ENCODE peak calls at places on chromosomes 5 and 9, in eight cellular contexts. One of them, this sample, is unnamed.

GRCh38 chr5:1325870-1326546 is 18.9 kb downstream of the CLPTM1L start:
- DNase-seq in HCT116: no peak
- DNase-seq in HepG2: no peak
- DNase-seq in K562: no peak
- DNase-seq in breast epithelium: peak
- DNase-seq in A549: peak
- DNase-seq in IMR-90: no peak
- DNase-seq in prostate gland: no peak
- DNase-seq in this sample: no peak

GRCh38 chr5:178340187-178340586 is 107.6 kb upstream of the PHYKPL start:
- DNase-seq in HepG2: no peak
- DNase-seq in A549: no peak
- DNase-seq in IMR-90: no peak
- DNase-seq in breast epithelium: no peak
- DNase-seq in prostate gland: no peak
- DNase-seq in K562: no peak
- DNase-seq in HCT116: no peak
- DNase-seq in this sample: no peak

GRCh38 chr9:110971234-110971633 is 67.0 kb downstream of the LPAR1 start:
- DNase-seq in A549: no peak
- DNase-seq in K562: no peak
- DNase-seq in breast epithelium: no peak
- DNase-seq in HCT116: no peak
- DNase-seq in HepG2: no peak
- DNase-seq in prostate gland: no peak
- DNase-seq in IMR-90: no peak
- DNase-seq in this sample: no peak

GRCh38 chr9:133340256-133340655 is 4.3 kb upstream of the SURF6 start:
- DNase-seq in HCT116: no peak
- DNase-seq in HepG2: no peak
- DNase-seq in breast epithelium: no peak
- DNase-seq in A549: no peak
- DNase-seq in prostate gland: no peak
- DNase-seq in K562: no peak
- DNase-seq in IMR-90: no peak
- DNase-seq in this sample: no peak

GRCh38 chr5:74865799-74866652 is at the start of gene FAM169A:
- DNase-seq in IMR-90: peak
- DNase-seq in K562: no peak
- DNase-seq in prostate gland: peak
- DNase-seq in breast epithelium: no peak
- DNase-seq in HepG2: no peak
- DNase-seq in HCT116: no peak
- DNase-seq in A549: peak
- DNase-seq in this sample: peak

GRCh38 chr5:154826-155225 is 36.5 kb upstream of the LRRC14B start:
- DNase-seq in A549: no peak
- DNase-seq in IMR-90: no peak
- DNase-seq in breast epithelium: no peak
- DNase-seq in HepG2: no peak
- DNase-seq in HCT116: no peak
- DNase-seq in K562: no peak
- DNase-seq in prostate gland: no peak
- DNase-seq in this sample: no peak

GRCh38 chr9:72326643-72327042 is 38.4 kb downstream of the ZFAND5 start:
- DNase-seq in IMR-90: no peak
- DNase-seq in HepG2: no peak
- DNase-seq in breast epithelium: no peak
- DNase-seq in A549: no peak
- DNase-seq in prostate gland: no peak
- DNase-seq in HCT116: no peak
- DNase-seq in K562: no peak
- DNase-seq in this sample: no peak

GRCh38 chr5:42962139-42962538 is 78.0 kb downstream of the ANXA2R start:
- DNase-seq in HCT116: no peak
- DNase-seq in A549: no peak
- DNase-seq in K562: no peak
- DNase-seq in IMR-90: no peak
- DNase-seq in HepG2: no peak
- DNase-seq in breast epithelium: no peak
- DNase-seq in prostate gland: no peak
- DNase-seq in this sample: no peak

GRCh38 chr5:32684261-32684660 is 26.9 kb upstream of the NPR3 start:
- DNase-seq in HCT116: no peak
- DNase-seq in A549: no peak
- DNase-seq in HepG2: no peak
- DNase-seq in IMR-90: no peak
- DNase-seq in K562: no peak
- DNase-seq in breast epithelium: no peak
- DNase-seq in prostate gland: no peak
- DNase-seq in this sample: no peak

GRCh38 chr9:78985084-78985738 is 586.6 kb upstream of the TLE4 start:
- DNase-seq in HCT116: no peak
- DNase-seq in A549: no peak
- DNase-seq in HepG2: no peak
- DNase-seq in prostate gland: no peak
- DNase-seq in breast epithelium: no peak
- DNase-seq in K562: no peak
- DNase-seq in IMR-90: peak
- DNase-seq in this sample: no peak

GRCh38 chr9:79060726-79061125 is 511.0 kb upstream of the TLE4 start:
- DNase-seq in K562: no peak
- DNase-seq in breast epithelium: no peak
- DNase-seq in HCT116: no peak
- DNase-seq in IMR-90: peak
- DNase-seq in prostate gland: no peak
- DNase-seq in A549: no peak
- DNase-seq in HepG2: no peak
- DNase-seq in this sample: no peak

GRCh38 chr9:86387376-86387775 is 33.2 kb upstream of the TUT7 start:
- DNase-seq in A549: no peak
- DNase-seq in IMR-90: no peak
- DNase-seq in breast epithelium: no peak
- DNase-seq in prostate gland: no peak
- DNase-seq in HCT116: no peak
- DNase-seq in HepG2: no peak
- DNase-seq in K562: no peak
- DNase-seq in this sample: no peak

GRCh38 chr9:33263131-33263935 is 1.2 kb downstream of the BAG1 start:
- DNase-seq in HepG2: peak
- DNase-seq in IMR-90: no peak
- DNase-seq in A549: no peak
- DNase-seq in HCT116: no peak
- DNase-seq in prostate gland: peak
- DNase-seq in breast epithelium: no peak
- DNase-seq in K562: no peak
- DNase-seq in this sample: peak
- TF ChIP-seq POLR2A in HepG2: no peak
- TF ChIP-seq POLR2A in IMR-90: no peak
- TF ChIP-seq POLR2A in A549: no peak
- TF ChIP-seq POLR2A in HCT116: no peak
- TF ChIP-seq POLR2A in prostate gland: no peak
- TF ChIP-seq POLR2A in breast epithelium: no peak
- TF ChIP-seq POLR2A in K562: no peak
- TF ChIP-seq POLR2A in this sample: no peak

DNA sequence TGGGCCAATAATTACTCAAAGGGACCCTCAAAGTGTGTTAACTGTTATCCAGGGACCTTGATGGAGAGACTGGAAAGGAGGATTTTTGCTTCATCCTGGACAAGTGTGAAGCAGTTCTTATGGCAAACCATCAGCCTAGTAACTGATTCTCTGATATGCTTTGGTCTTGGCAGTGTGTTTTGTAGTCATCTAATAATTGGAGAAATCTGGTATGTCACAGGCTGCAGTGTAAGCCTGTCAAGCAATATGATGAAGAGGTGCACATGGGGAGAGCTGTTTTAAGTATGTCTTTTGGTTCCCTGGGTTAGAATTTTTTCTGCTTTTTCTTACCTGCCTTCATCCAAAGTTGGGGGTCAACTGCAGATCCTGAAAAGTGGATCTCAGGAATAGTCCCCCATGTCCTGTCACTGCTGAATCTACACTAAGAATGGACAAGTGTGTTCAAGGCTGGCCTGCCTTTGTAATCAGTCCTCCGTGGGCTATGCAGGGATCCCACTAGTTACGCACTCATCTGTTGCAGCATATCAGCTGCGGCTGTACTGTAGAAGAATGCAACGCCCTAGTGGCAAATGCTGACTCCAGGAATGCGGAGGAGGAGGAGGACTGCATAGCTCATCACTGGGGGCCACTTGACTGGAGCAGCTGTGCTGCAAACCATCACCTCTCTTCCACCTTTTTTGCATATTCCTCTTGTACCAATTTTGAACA is 1.9 kb downstream of the SPTAN1 start:
- DNase-seq in breast epithelium: no peak
- DNase-seq in HCT116: peak
- DNase-seq in K562: peak
- DNase-seq in IMR-90: peak
- DNase-seq in A549: peak
- DNase-seq in HepG2: peak
- DNase-seq in prostate gland: no peak
- DNase-seq in this sample: no peak
- TF ChIP-seq POLR2A in breast epithelium: no peak
- TF ChIP-seq POLR2A in HCT116: no peak
- TF ChIP-seq POLR2A in K562: no peak
- TF ChIP-seq POLR2A in IMR-90: peak
- TF ChIP-seq POLR2A in A549: no peak
- TF ChIP-seq POLR2A in HepG2: no peak
- TF ChIP-seq POLR2A in prostate gland: no peak
- TF ChIP-seq POLR2A in this sample: no peak

GRCh38 chr9:38065369-38066075 is 3.5 kb downstream of the SHB start:
- DNase-seq in prostate gland: no peak
- DNase-seq in A549: no peak
- DNase-seq in IMR-90: no peak
- DNase-seq in breast epithelium: no peak
- DNase-seq in K562: peak
- DNase-seq in HepG2: no peak
- DNase-seq in HCT116: no peak
- DNase-seq in this sample: no peak
- TF ChIP-seq POLR2A in prostate gland: no peak
- TF ChIP-seq POLR2A in A549: no peak
- TF ChIP-seq POLR2A in IMR-90: no peak
- TF ChIP-seq POLR2A in breast epithelium: no peak
- TF ChIP-seq POLR2A in K562: no peak
- TF ChIP-seq POLR2A in HepG2: no peak
- TF ChIP-seq POLR2A in HCT116: no peak
- TF ChIP-seq POLR2A in this sample: no peak

DNA sequence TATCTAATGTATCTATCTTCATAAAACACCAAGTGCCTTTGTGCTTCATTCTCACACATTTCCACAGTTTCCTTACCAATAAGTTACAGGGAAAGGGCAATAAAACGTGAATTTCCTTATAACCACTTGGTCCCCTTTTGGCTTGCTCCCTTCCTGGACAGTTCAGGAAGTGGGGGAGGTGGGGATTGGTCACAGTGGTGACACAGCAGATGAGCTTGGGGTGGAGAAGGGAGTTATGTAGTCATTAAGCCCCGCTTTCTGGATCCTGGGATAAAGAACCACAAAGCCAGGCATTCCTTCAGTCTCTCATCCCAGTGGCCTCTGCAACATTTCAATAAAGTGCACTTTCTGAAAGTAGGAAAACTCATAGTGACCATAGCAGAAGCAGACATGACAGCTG is 47.1 kb upstream of the FYB1 start:
- DNase-seq in breast epithelium: no peak
- DNase-seq in A549: peak
- DNase-seq in HCT116: no peak
- DNase-seq in IMR-90: peak
- DNase-seq in HepG2: no peak
- DNase-seq in K562: peak
- DNase-seq in prostate gland: no peak
- DNase-seq in this sample: no peak
- TF ChIP-seq POLR2A in breast epithelium: no peak
- TF ChIP-seq POLR2A in A549: no peak
- TF ChIP-seq POLR2A in HCT116: no peak
- TF ChIP-seq POLR2A in IMR-90: no peak
- TF ChIP-seq POLR2A in HepG2: no peak
- TF ChIP-seq POLR2A in K562: no peak
- TF ChIP-seq POLR2A in prostate gland: no peak
- TF ChIP-seq POLR2A in this sample: no peak

GRCh38 chr9:136597965-136598364 is 52.1 kb upstream of the NOTCH1 start:
- DNase-seq in A549: no peak
- DNase-seq in prostate gland: no peak
- DNase-seq in IMR-90: no peak
- DNase-seq in HepG2: no peak
- DNase-seq in breast epithelium: no peak
- DNase-seq in K562: no peak
- DNase-seq in HCT116: no peak
- DNase-seq in this sample: no peak
- TF ChIP-seq POLR2A in A549: no peak
- TF ChIP-seq POLR2A in prostate gland: no peak
- TF ChIP-seq POLR2A in IMR-90: no peak
- TF ChIP-seq POLR2A in HepG2: no peak
- TF ChIP-seq POLR2A in breast epithelium: no peak
- TF ChIP-seq POLR2A in K562: no peak
- TF ChIP-seq POLR2A in HCT116: no peak
- TF ChIP-seq POLR2A in this sample: no peak

DNA sequence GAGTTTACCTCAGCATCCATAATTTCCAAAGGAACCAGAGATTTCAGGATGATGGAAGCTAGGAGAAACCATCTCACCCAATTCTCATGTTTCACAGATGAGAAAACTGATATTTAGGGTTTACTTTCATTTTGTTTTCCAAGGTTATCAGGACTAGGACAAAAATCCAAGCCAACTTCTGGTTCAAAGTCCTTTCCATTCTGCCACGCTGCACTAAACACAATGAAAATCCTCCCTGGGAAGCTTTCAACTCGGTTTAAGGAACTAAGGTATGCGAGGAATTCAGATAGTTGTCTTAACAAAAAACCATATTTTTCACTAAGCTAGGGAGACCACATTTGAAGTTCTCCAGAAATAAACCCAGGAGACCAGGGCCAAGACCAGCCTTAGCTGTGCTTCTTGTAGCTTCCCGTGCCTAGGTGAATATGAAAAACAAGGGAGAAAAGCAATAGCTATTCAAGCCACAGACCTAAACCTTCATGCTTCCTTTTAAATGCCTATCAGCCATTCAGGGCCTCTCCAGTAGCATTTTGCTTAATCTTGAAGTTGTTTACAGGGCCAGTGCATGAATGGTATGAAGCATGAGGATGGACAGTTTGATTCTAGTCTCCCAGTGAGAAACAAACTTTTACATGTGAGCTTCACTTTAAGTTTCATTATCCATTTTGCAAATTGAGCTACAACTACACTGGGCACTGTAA is 167.9 kb downstream of the DENND1A start:
- DNase-seq in HCT116: no peak
- DNase-seq in A549: no peak
- DNase-seq in breast epithelium: no peak
- DNase-seq in prostate gland: no peak
- DNase-seq in HepG2: peak
- DNase-seq in IMR-90: no peak
- DNase-seq in K562: no peak
- DNase-seq in this sample: no peak
- TF ChIP-seq POLR2A in HCT116: no peak
- TF ChIP-seq POLR2A in A549: no peak
- TF ChIP-seq POLR2A in breast epithelium: no peak
- TF ChIP-seq POLR2A in prostate gland: no peak
- TF ChIP-seq POLR2A in HepG2: no peak
- TF ChIP-seq POLR2A in IMR-90: no peak
- TF ChIP-seq POLR2A in K562: no peak
- TF ChIP-seq POLR2A in this sample: no peak